ENCODE peak calls at places on chromosomes 3 and 15, in five cellular contexts. E is foreskin fibroblast; V is CD8-positive, alpha-beta T cell; J is psoas muscle; Z is fibroblast of the aortic adventitia. O is an unnamed sample.

GRCh38 chr15:51907136-51907862 is 64.3 kb downstream of the LEO1 start:
- DNase-seq in Z (no peak), V (no peak), J (no peak), E (no peak), O (peak)

GRCh38 chr3:58536501-58537411 is at the start of gene ACOX2:
- DNase-seq in V (no peak), J (peak), Z (peak), E (peak), O (peak)

GRCh38 chr15:39411102-39411989 is 169.5 kb upstream of the THBS1 start:
- DNase-seq in Z (peak), V (no peak), J (no peak), E (no peak), O (no peak)

GRCh38 chr3:160253298-160253697 is 28.1 kb downstream of the C3orf80 start:
- DNase-seq in Z (no peak), J (no peak), E (no peak), V (no peak), O (no peak)

GRCh38 chr15:60480888-60481287 is 1.9 kb upstream of the ICE2 start:
- DNase-seq in V (no peak), E (no peak), J (no peak), Z (no peak), O (no peak)

GRCh38 chr15:89523101-89523500 is 26.7 kb upstream of the RHCG start:
- DNase-seq in V (no peak), J (no peak), E (no peak), Z (no peak), O (no peak)

GRCh38 chr3:143676021-143676420 is 172.2 kb downstream of the SLC9A9 start:
- DNase-seq in V (no peak), J (no peak), Z (no peak), E (no peak), O (no peak)

GRCh38 chr15:72968531-72968922 is 83.7 kb upstream of the NEO1 start:
- DNase-seq in E (no peak), V (no peak), Z (no peak), J (no peak), O (no peak)

GRCh38 chr15:80059786-80060489 is 462 bp downstream of the ZFAND6 start:
- DNase-seq in Z (no peak), J (peak), V (no peak), E (peak), O (no peak)

GRCh38 chr3:159189994-159190669 is 388.3 kb downstream of the MFSD1 start:
- DNase-seq in E (peak), V (no peak), J (no peak), Z (peak), O (peak)

GRCh38 chr3:127962937-127963336 is 47.9 kb downstream of the KBTBD12 start:
- DNase-seq in J (no peak), E (no peak), Z (no peak), V (no peak), O (no peak)

GRCh38 chr3:10228248-10228950 is 19.9 kb upstream of the TATDN2 start:
- DNase-seq in V (no peak), Z (no peak), E (no peak), J (no peak), O (no peak)

GRCh38 chr15:90592144-90592887 is 62.6 kb downstream of the CRTC3 start:
- DNase-seq in J (no peak), V (no peak), Z (peak), E (peak), O (peak)

GRCh38 chr3:155960060-155960459 is 89.6 kb downstream of the GMPS start:
- DNase-seq in V (no peak), J (no peak), E (no peak), Z (peak), O (no peak)

GRCh38 chr3:70049761-70050160 is 50.2 kb downstream of the SAMMSON start:
- DNase-seq in V (no peak), E (peak), Z (peak), J (no peak), O (peak)

GRCh38 chr3:148233403-148233802 is 464.3 kb upstream of the AGTR1 start:
- DNase-seq in Z (peak), V (no peak), E (no peak), J (no peak), O (peak)

GRCh38 chr3:122794779-122795673 is at the start of gene SLC49A4:
- DNase-seq in J (peak), V (peak), Z (peak), E (peak), O (peak)

GRCh38 chr3:152403632-152404066 is 134.9 kb downstream of the MBNL1 start:
- DNase-seq in V (no peak), Z (no peak), J (peak), E (no peak), O (no peak)

GRCh38 chr15:69025320-69025719 is 10.8 kb downstream of the NOX5 start:
- DNase-seq in E (no peak), J (no peak), V (no peak), Z (no peak), O (no peak)

GRCh38 chr3:188948658-188949400 is 222.9 kb upstream of the TPRG1 start:
- DNase-seq in J (no peak), E (peak), V (no peak), Z (peak), O (peak)

DNA sequence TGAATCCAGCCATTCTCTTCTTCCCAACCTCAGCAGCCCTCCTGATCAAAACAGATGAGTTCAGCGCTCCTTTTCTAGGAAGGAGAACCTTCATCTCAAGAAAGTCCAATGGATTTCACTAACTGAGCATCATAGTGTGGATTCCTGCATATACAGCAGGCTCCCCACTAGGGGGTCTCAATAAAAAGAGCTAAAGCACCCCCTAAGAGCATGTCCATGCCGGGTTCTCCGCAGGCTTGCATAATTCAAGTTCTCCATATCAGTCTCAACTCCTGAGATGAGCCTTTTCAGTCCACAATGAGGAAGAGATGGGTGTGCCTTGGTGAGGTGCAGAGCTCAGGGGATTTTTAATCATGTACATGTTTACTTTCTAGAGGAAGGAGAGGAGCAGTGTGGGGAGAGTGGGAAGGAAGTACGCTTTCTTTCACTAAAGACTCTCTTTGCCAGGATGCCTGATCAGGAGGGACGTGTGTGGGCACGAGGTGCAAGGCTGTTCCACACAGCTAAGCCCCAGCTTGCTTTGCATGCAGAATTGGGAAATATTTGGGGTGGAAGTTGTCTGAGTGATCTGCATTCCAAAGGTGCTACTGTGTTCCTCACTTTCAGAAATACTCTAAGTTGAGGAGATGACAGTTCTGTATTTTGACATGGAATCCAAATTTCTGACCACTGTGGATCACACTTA is 563.5 kb downstream of the OCA2 start:
- DNase-seq in Z (no peak), E (no peak), V (no peak), J (no peak), O (no peak)
- TF ChIP-seq CTCF in Z (no peak), E (no peak), V (no peak), J (no peak), O (no peak)

DNA sequence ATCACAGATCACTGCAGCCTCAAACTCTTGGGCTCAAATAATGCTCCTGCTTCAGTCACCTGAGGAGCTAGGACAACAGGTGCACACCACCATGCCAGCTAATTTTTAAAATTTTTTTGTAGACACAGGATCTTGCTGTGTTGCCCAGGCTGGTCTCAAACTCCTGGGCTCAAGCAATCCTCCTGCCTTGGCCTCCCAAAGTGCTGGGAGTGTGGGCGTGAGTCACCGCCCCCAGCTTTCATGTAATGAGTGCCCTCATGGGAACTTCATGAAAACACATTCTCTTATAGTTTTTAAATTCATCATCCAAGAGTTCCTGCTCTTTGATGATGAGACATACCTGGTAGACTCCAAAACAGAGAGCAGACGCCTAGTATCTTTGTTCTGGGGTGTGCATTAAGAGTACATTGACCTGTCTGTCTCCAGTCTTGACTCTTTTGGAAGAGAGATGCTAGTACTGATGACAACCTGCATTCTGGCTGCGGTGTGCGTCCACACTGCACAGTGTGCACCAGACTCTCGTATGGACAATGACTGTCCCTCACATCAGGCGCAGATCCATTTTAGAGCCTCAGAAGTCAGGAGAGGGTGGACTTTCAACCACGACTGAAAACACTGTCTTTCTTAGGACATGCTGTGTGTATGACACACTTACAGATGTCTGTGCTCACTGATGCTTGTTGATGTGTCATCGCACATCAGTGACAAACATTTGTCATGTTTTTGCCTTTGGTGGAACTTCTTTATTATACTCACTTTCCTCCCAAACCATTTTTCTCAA is 2.0 kb downstream of the NRROS start:
- DNase-seq in V (no peak), E (no peak), Z (no peak), J (no peak), O (no peak)
- H3K4me3 ChIP-seq in V (peak), E (no peak), Z (no peak), J (peak), O (no peak)

GRCh38 chr3:124837730-124838186 is 49.4 kb downstream of the ITGB5 start:
- DNase-seq in V (no peak), E (peak), J (peak), Z (peak), O (peak)
- TF ChIP-seq CTCF in V (no peak), E (no peak), J (no peak), Z (no peak), O (no peak)

GRCh38 chr3:27567251-27567650 is 83.1 kb upstream of the SLC4A7 start:
- DNase-seq in J (no peak), V (no peak), E (no peak), Z (no peak), O (no peak)

GRCh38 chr3:27573780-27574437 is 89.7 kb upstream of the SLC4A7 start:
- DNase-seq in J (no peak), V (no peak), E (no peak), Z (no peak), O (no peak)

GRCh38 chr3:27570421-27571106 is 86.4 kb upstream of the SLC4A7 start:
- DNase-seq in V (no peak), E (no peak), J (peak), Z (peak), O (no peak)

GRCh38 chr3:27565201-27565827 is 81.1 kb upstream of the SLC4A7 start:
- DNase-seq in V (no peak), Z (no peak), E (no peak), J (no peak), O (no peak)

DNA sequence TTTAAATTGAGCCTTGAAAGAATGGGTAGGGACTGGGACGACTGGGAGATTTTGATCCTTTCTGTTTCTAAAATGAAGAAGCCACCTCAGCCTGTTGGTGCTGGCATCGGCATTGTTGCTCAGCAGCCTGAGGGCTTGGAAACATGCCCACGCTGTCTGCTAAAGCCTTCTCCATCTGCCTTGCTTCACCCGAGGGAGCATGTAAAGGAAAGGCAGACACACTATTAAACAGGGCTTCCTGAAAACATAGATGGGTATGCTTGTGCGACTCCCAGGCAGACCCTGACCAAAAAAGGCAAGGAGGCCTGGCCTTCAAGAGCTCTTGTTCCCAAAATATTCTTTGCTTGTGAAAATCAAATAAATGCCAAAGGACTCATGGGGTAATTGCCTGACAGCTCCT is 84.2 kb upstream of the SLC4A7 start:
- DNase-seq in Z (peak), V (no peak), J (peak), E (peak), O (peak)
- H3K4me3 ChIP-seq in Z (no peak), V (no peak), J (no peak), E (no peak), O (no peak)

GRCh38 chr3:72100626-72101187 is 315.8 kb upstream of the PROK2 start:
- DNase-seq in J (peak), E (peak), V (peak), Z (peak), O (peak)
- TF ChIP-seq CTCF in J (no peak), E (no peak), V (no peak), Z (no peak), O (no peak)

DNA sequence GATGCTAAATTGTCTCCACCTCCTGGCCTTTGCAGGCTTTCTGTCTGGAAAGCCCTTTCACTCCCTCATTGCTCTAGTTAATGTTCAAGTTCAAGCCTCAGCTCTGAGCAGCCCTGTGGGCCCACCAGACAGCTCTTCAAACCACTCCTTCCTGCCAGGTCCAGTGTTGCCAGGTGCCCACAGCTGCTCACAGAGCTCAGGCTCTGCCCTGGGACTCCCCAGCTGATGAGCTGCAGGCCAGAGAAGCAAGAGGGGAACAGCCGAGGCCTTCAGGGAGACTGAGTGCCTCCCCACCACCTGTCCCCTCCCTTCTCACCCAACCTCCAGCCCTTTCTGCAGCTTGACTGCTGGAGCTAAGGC is 1.3 kb upstream of the ZBTB47 start:
- DNase-seq in V (no peak), Z (no peak), J (no peak), E (no peak), O (no peak)
- H3K4me3 ChIP-seq in V (no peak), Z (peak), J (peak), E (peak), O (peak)

GRCh38 chr15:71256934-71257333 is 141.7 kb downstream of the THSD4 start:
- DNase-seq in E (no peak), J (no peak), Z (no peak), V (no peak), O (no peak)

GRCh38 chr15:71261934-71262333 is 146.7 kb downstream of the THSD4 start:
- DNase-seq in Z (no peak), V (no peak), J (no peak), E (no peak), O (no peak)

GRCh38 chr15:71261418-71261817 is 146.1 kb downstream of the THSD4 start:
- DNase-seq in J (no peak), Z (no peak), V (no peak), E (no peak), O (no peak)

GRCh38 chr15:71262599-71262998 is 147.3 kb downstream of the THSD4 start:
- DNase-seq in Z (no peak), V (no peak), E (no peak), J (no peak), O (no peak)

DNA sequence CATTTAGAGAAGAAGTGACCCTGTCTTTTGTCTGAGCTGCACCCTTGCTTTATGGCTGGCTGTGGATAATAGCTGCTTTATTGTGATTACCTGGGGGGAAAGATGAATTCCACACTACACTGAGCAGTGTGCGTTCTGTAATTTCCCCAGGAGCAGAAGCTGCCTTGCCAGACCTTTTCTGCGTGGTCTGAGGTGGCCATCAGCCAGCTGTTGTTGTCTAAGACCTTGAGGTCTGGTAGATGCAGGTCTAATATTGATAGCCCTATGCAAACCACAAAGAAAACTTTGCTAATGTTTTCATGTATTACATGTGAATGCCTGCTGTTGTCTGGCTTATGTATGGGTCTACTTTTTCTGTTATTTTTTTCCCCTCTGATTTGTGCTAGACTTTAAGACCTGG is 144.6 kb downstream of the THSD4 start:
- DNase-seq in J (no peak), V (no peak), E (no peak), Z (no peak), O (no peak)
- TF ChIP-seq CTCF in J (no peak), V (no peak), E (no peak), Z (no peak), O (no peak)

GRCh38 chr15:55255714-55256113 is 33.9 kb downstream of the RAB27A start:
- DNase-seq in J (no peak), E (no peak), Z (no peak), V (no peak), O (no peak)

GRCh38 chr15:55253580-55253979 is 36.0 kb downstream of the RAB27A start:
- DNase-seq in E (peak), J (no peak), Z (peak), V (no peak), O (peak)

GRCh38 chr15:55257014-55257670 is 32.5 kb downstream of the RAB27A start:
- DNase-seq in V (no peak), E (no peak), J (no peak), Z (no peak), O (peak)

GRCh38 chr15:55256281-55257013 is 33.2 kb downstream of the RAB27A start:
- DNase-seq in E (no peak), V (no peak), J (no peak), Z (no peak), O (peak)

GRCh38 chr15:55254916-55255679 is 34.5 kb downstream of the RAB27A start:
- DNase-seq in E (no peak), V (no peak), Z (no peak), J (no peak), O (no peak)
- H3K4me3 ChIP-seq in E (no peak), V (peak), Z (peak), J (peak), O (no peak)

GRCh38 chr3:46733026-46733800 is 15.5 kb upstream of the PRSS50 start:
- DNase-seq in J (no peak), Z (peak), V (no peak), E (peak), O (no peak)
- TF ChIP-seq CTCF in J (no peak), Z (peak), V (no peak), E (peak), O (peak)

DNA sequence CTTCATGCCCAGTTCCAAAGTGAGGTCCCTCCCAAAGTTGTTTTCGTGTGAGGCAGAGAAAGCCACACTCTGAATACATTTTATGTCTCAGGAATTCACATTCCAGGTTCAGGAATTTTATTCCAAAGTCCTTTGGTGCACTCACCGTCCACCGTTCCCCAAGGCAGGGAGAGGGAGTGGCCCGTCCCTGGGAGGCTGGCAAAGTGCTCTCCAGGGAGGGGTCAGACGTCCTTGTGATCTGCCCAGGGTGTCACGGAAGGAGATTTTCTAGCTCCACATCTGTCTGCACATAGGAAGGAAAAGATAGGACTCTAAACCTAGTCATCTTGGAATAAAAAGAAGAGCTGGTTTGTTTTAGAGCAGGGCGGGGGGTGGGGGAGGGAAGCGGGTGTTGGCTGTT is 47.9 kb downstream of the KLF13 start:
- DNase-seq in J (no peak), Z (no peak), E (no peak), V (no peak), O (no peak)
- H3K4me3 ChIP-seq in J (no peak), Z (no peak), E (no peak), V (no peak), O (no peak)